ENCODE peak calls at places on chromosome 3, in seven cellular contexts. S, Z, U, E, C, Y and A are unnamed samples.

GRCh38 chr3:149511040-149511626 is 36.6 kb downstream of the TM4SF4 start:
- DNase-seq in E (no peak), Z (no peak), S (no peak), U (no peak), C (no peak), Y (no peak), A (no peak)

GRCh38 chr3:113431811-113432210 is 9.5 kb downstream of the CFAP44 start:
- DNase-seq in E (no peak), Z (no peak), U (no peak), Y (no peak), C (no peak), S (no peak), A (no peak)

GRCh38 chr3:147864754-147865354 is 455.7 kb downstream of the ZIC1 start:
- DNase-seq in Y (no peak), C (peak), S (no peak), U (no peak), Z (no peak), E (no peak), A (no peak)

GRCh38 chr3:128784228-128784627 is 58.2 kb downstream of the RAB7A start:
- DNase-seq in U (no peak), S (peak), E (no peak), Z (no peak), Y (no peak), C (no peak), A (no peak)

GRCh38 chr3:61315874-61316273 is 64.6 kb upstream of the FHIT start:
- DNase-seq in U (no peak), C (no peak), E (no peak), S (no peak), Y (no peak), Z (no peak), A (no peak)

GRCh38 chr3:194277547-194278091 is 73.5 kb downstream of the CPN2 start:
- DNase-seq in Z (peak), C (no peak), U (peak), E (peak), Y (no peak), S (no peak), A (peak)

GRCh38 chr3:185721970-185722369 is 102.9 kb downstream of the IGF2BP2 start:
- DNase-seq in S (no peak), Y (no peak), U (no peak), Z (no peak), E (no peak), C (no peak), A (no peak)

GRCh38 chr3:16807441-16807840 is 77.3 kb upstream of the PLCL2 start:
- DNase-seq in U (no peak), Z (no peak), Y (no peak), S (no peak), C (no peak), E (no peak), A (no peak)

GRCh38 chr3:194032828-194033435 is 103.0 kb upstream of the HES1 start:
- DNase-seq in Y (no peak), E (no peak), Z (no peak), S (no peak), U (no peak), C (no peak), A (no peak)

GRCh38 chr3:78765671-78766485 is 1001.9 kb downstream of the ROBO1 start:
- DNase-seq in E (no peak), C (no peak), S (no peak), Z (no peak), U (no peak), Y (no peak), A (no peak)

GRCh38 chr3:150299221-150299620 is 108.9 kb upstream of the TSC22D2 start:
- DNase-seq in S (no peak), C (no peak), Y (no peak), E (no peak), Z (no peak), U (no peak), A (no peak)

GRCh38 chr3:24510030-24510648 is 15.5 kb upstream of the THRB start:
- DNase-seq in Z (no peak), Y (no peak), U (no peak), S (no peak), E (no peak), C (no peak), A (no peak)

GRCh38 chr3:193563999-193564398 is 9.3 kb upstream of the ATP13A4 start:
- DNase-seq in C (peak), E (no peak), Y (peak), Z (no peak), U (no peak), S (no peak), A (no peak)

GRCh38 chr3:42067324-42067723 is 23.8 kb upstream of the TRAK1 start:
- DNase-seq in E (no peak), Y (no peak), Z (no peak), S (no peak), C (no peak), U (no peak), A (no peak)

GRCh38 chr3:74124716-74125115 is 489.7 kb downstream of the CNTN3 start:
- DNase-seq in E (no peak), Y (no peak), Z (no peak), C (no peak), S (no peak), U (no peak), A (no peak)

GRCh38 chr3:111808439-111808838 is 50.6 kb upstream of the PHLDB2 start:
- DNase-seq in Z (no peak), Y (no peak), S (peak), E (no peak), C (no peak), U (no peak), A (no peak)

GRCh38 chr3:75192065-75192658 is 472.0 kb upstream of the FRG2C start:
- DNase-seq in U (no peak), Z (no peak), Y (peak), E (peak), C (peak), S (peak), A (peak)

GRCh38 chr3:107184375-107184774 is 192.9 kb upstream of the CCDC54 start:
- DNase-seq in C (no peak), Y (no peak), Z (no peak), E (no peak), U (no peak), S (no peak), A (no peak)

GRCh38 chr3:114858329-114858728 is 288.8 kb downstream of the ZBTB20 start:
- DNase-seq in Y (no peak), C (no peak), S (no peak), E (no peak), Z (no peak), U (no peak), A (no peak)

GRCh38 chr3:114863848-114864247 is 283.2 kb downstream of the ZBTB20 start:
- DNase-seq in S (no peak), Z (no peak), U (no peak), E (no peak), Y (no peak), C (no peak), A (no peak)

GRCh38 chr3:114860526-114860925 is 286.6 kb downstream of the ZBTB20 start:
- DNase-seq in C (no peak), Z (no peak), U (no peak), E (no peak), S (no peak), Y (no peak), A (no peak)

GRCh38 chr3:114857281-114857680 is 289.8 kb downstream of the ZBTB20 start:
- DNase-seq in Z (no peak), C (no peak), Y (no peak), U (no peak), E (no peak), S (no peak), A (no peak)

DNA sequence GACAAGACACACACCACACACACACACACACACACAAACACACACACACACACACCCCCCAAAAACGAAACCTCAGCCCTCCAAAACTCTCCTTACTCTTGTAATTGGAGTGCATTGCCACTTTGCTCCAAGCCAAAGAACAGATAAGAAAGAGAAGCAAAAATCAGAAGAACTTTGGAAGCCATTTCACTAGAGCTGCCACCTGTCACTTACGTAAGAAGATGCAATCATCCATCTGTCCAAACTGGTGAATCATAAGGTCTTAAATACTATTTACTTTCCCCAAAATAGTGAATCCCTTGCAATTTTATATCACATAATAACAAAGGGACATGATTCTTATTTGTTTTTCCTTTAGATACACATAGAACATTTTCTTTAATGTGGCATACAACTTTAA is 285.4 kb downstream of the ZBTB20 start:
- DNase-seq in Z (no peak), U (no peak), S (no peak), E (no peak), C (no peak), Y (no peak), A (no peak)
- TF ChIP-seq POLR2A in Z (no peak), U (no peak), S (no peak), E (no peak), C (no peak), Y (no peak), A (no peak)

GRCh38 chr3:49343163-49343562 is 3.3 kb upstream of the USP4 start:
- DNase-seq in S (no peak), E (no peak), U (no peak), Y (no peak), Z (no peak), C (no peak), A (no peak)

GRCh38 chr3:49339593-49339946 is 283 bp downstream of the USP4 start:
- DNase-seq in C (no peak), E (peak), S (no peak), Z (peak), Y (no peak), U (peak), A (peak)

GRCh38 chr3:49341996-49342395 is 2.1 kb upstream of the USP4 start:
- DNase-seq in U (no peak), S (no peak), Y (no peak), E (no peak), Z (no peak), C (no peak), A (no peak)

GRCh38 chr3:49339947-49340800 is at the start of gene USP4:
- DNase-seq in C (peak), Y (peak), U (peak), S (peak), E (peak), Z (peak), A (peak)
- TF ChIP-seq POLR2A in C (peak), Y (no peak), U (peak), S (peak), E (no peak), Z (peak), A (peak)

GRCh38 chr3:39408493-39409372 is 2.2 kb downstream of the RPSA start:
- DNase-seq in U (no peak), Z (no peak), C (no peak), S (no peak), E (no peak), Y (no peak), A (no peak)
- TF ChIP-seq POLR2A in U (no peak), Z (no peak), C (no peak), S (no peak), E (no peak), Y (no peak), A (no peak)

DNA sequence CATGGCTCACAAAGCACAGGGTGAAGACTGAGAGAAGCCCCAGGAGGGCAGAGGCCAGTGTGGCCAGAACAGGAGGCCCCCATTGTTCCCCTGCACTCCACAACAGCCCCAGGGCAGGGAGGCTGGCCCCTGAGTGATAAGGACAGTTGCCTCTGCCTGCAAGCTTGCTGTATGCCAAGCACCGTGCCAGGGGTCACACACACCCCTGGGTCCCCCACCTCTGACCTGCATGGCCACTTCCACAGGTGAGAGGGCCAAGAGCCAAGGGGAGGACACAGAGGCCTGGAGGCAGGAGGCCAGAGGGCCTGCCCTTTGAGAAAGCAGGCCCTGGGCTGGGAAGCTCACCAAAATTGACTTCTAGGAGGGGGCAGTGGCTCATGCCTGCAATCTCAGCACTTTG is 23.7 kb downstream of the ATRIP start:
- DNase-seq in U (no peak), C (no peak), E (no peak), Z (no peak), S (no peak), Y (no peak), A (no peak)
- TF ChIP-seq POLR2A in U (no peak), C (no peak), E (no peak), Z (no peak), S (no peak), Y (no peak), A (no peak)

DNA sequence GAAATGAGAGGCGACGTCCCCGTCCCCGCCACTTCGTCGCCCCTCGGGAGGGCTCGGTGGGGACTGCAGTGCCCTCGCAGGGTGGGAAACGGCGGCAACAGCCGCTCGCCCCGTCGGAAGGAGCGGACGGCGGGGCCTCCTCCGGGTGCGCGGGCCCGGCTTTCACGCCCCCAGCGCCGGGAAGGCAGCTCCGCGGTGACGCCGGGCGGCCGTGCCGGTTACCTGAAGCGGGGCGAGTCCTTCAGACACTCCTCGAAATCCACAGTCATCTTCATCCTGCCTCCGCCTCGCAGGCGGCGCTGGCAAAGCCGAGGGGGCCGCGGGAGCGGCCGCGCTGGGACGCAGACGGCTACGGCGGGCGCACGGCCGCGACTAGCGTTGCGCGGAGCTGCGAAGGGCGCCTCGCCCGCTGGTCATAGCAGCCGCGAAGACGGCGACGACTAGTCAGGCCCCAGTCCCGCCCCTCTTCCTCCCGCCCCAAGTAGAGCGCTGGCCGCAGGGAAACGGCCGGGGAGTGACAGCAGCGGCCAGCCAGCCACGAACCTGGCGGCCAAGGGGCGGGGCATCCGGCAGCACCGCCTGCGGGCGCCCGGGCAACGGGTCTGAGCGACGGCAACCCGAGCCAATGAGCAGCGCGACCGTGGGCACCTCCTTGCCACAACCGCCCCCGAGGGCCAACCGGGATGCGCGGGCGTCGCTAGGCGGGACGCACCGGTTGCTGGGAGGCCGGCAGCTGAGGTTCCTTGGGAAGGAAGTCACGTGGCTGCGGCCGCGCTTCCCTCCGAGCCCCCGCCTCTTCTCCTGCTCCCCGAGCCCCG is at the start of gene ACAP2:
- DNase-seq in U (peak), S (peak), Z (peak), C (peak), Y (peak), E (peak), A (peak)
- TF ChIP-seq POLR2A in U (peak), S (peak), Z (peak), C (peak), Y (no peak), E (peak), A (peak)

GRCh38 chr3:9749333-9749662 is 454 bp upstream of the OGG1 start:
- DNase-seq in C (no peak), U (no peak), S (peak), Y (no peak), Z (peak), E (no peak), A (no peak)

GRCh38 chr3:9746330-9746729 is 3.4 kb upstream of the OGG1 start:
- DNase-seq in E (no peak), U (no peak), Y (no peak), Z (no peak), S (no peak), C (no peak), A (no peak)

GRCh38 chr3:9750556-9751411 is 1.0 kb downstream of the OGG1 start:
- DNase-seq in S (no peak), C (no peak), Y (no peak), E (no peak), U (no peak), Z (no peak), A (no peak)

GRCh38 chr3:9747267-9747666 is 2.5 kb upstream of the OGG1 start:
- DNase-seq in C (no peak), U (no peak), Y (no peak), E (no peak), S (no peak), Z (no peak), A (no peak)

GRCh38 chr3:9749663-9750555 is at the start of gene OGG1:
- DNase-seq in S (peak), U (peak), E (peak), Z (peak), Y (peak), C (peak), A (peak)
- TF ChIP-seq POLR2A in S (peak), U (peak), E (no peak), Z (peak), Y (no peak), C (peak), A (peak)